ENCODE peak calls at places on chromosomes 6 and 20, in four cellular contexts. S is HFFc6, F is RWPE1, I is fibroblast of mammary gland. D is an unnamed sample.

GRCh38 chr20:34637245-34638185 is 39.4 kb downstream of the PIGU start:
- DNase-seq in S (peak), F (no peak), I (peak), D (no peak)

GRCh38 chr20:54711061-54711460 is 235.7 kb downstream of the DOK5 start:
- DNase-seq in S (no peak), F (no peak), I (no peak), D (no peak)

GRCh38 chr20:63342561-63343459 is 18.3 kb downstream of the CHRNA4 start:
- DNase-seq in S (no peak), F (no peak), I (no peak), D (no peak)

GRCh38 chr6:223763-224162 is 68.5 kb upstream of the DUSP22 start:
- DNase-seq in S (no peak), F (peak), I (peak), D (no peak)

GRCh38 chr20:41340327-41341055 is at the start of gene LPIN3:
- DNase-seq in S (peak), F (peak), I (peak), D (no peak)

GRCh38 chr6:3813150-3813780 is 35.9 kb upstream of the FAM50B start:
- DNase-seq in S (peak), F (peak), I (no peak), D (no peak)

GRCh38 chr6:32581275-32582095 is 8.2 kb downstream of the HLA-DRB1 start:
- DNase-seq in S (no peak), F (no peak), I (no peak), D (no peak)

GRCh38 chr6:119241540-119242309 is 107.8 kb downstream of the MAN1A1 start:
- DNase-seq in S (no peak), F (no peak), I (peak), D (no peak)

GRCh38 chr6:9178066-9178465 is 742.7 kb upstream of the SLC35B3 start:
- DNase-seq in S (no peak), F (no peak), I (no peak), D (no peak)

GRCh38 chr6:27871919-27872633 is 40.1 kb downstream of the OR2B2 start:
- DNase-seq in S (peak), F (peak), I (peak), D (peak)
- TF ChIP-seq CTCF in S (peak), F (peak), I (no peak), D (peak)

DNA sequence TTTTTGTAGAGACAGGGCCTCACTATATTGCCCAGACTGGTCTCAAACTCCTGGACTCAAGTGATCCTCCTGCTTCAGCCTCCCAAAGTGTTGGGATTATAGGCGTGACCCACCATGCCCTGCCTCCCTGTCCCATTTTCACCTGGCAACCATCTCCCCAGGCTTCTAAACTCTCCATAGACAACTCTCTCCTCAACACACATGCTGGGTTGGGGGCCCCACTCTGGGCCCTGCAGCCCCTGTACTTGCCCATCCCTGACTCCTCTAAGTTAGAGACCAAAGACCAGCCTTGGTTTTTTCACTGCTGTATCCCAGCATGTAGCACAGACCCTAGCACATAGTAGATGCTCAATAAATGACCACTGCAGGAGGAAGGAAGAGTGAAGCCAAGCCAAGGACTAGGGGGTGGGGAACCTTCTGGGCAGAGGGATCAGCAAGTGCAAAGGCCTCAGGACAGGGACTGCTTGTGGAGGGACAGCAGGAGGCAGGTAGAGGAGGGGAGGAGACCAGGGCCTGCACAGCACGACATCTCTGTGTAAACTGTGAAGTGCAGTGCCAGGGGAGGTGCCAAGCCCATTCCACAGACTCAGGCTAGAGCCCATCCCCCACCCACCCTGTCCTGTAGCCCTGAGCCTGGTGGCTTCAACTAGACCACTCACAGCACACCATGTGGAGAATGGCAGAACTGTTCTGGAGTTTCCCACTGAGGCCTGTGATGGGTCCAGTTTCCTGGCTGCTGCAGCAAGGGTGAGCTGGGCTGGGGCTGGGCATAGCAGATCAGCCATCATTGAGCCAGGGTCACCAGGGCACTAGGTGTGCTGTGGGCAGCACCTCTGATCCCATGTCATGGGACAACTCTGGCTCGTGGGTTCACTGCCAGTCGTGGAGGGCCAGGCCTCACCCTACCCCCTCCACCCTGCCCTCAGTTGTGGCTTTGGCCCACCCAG is 3.4 kb upstream of the SRC start:
- DNase-seq in S (no peak), F (no peak), I (no peak), D (no peak)
- TF ChIP-seq CTCF in S (peak), F (no peak), I (no peak), D (no peak)

GRCh38 chr6:99151634-99152344 is 197.7 kb downstream of the FAXC start:
- DNase-seq in S (peak), F (peak), I (peak), D (no peak)

GRCh38 chr6:99148111-99148510 is 200.4 kb upstream of the FBXL4 start:
- DNase-seq in S (no peak), F (no peak), I (no peak), D (no peak)

GRCh38 chr6:99146716-99147115 is 199.0 kb upstream of the FBXL4 start:
- DNase-seq in S (no peak), F (no peak), I (no peak), D (no peak)

GRCh38 chr6:99148761-99149160 is 200.7 kb downstream of the FAXC start:
- DNase-seq in S (no peak), F (no peak), I (no peak), D (no peak)

DNA sequence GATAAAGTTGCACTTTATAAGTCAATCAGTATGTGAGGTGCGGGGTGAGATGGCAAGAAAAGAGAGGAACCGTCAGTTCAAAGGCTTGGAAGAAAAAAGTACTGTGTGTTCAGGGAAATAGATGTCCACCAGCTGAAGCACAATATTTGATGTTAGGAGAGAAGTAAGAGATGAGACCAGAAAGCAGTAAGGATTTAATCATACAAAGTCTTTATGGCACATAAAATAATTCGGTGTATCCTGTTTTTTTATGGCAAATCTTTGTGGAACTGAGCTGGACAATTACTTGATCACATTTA is 197.2 kb downstream of the FAXC start:
- DNase-seq in S (no peak), F (no peak), I (no peak), D (no peak)
- TF ChIP-seq CTCF in S (peak), F (peak), I (no peak), D (no peak)

GRCh38 chr20:43243672-43244269 is 54.1 kb upstream of the PTPRT start:
- DNase-seq in S (no peak), F (no peak), I (no peak), D (no peak)
- TF ChIP-seq CTCF in S (peak), F (peak), I (no peak), D (no peak)

GRCh38 chr6:165749163-165749562 is 86.1 kb upstream of the PDE10A start:
- DNase-seq in S (no peak), F (no peak), I (no peak), D (no peak)

GRCh38 chr6:165748390-165748789 is 85.3 kb upstream of the PDE10A start:
- DNase-seq in S (no peak), F (no peak), I (no peak), D (no peak)

GRCh38 chr6:165745492-165745891 is 82.5 kb upstream of the PDE10A start:
- DNase-seq in S (no peak), F (no peak), I (no peak), D (no peak)

GRCh38 chr6:165746331-165746730 is 83.3 kb upstream of the PDE10A start:
- DNase-seq in S (no peak), F (no peak), I (no peak), D (no peak)

DNA sequence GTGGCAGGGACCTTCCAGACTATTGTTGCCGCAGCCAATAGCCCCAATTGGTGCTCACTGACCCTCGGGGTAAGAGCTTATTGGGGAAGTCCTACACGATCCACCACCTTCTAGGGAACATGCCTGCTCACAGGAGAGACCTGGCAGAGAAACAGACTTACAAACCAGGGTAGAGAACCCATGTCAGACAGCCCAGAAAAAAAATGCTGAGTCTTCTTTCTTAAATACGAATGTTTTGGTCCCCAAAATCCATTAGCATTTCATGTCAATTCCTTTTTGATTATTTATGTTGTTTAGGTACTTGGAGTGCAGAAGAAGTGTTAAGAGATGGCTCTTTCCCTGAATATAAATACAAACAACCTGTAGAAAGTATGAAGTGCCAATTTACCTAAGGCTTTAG is 84.9 kb upstream of the PDE10A start:
- DNase-seq in S (no peak), F (no peak), I (no peak), D (no peak)
- TF ChIP-seq CTCF in S (no peak), F (no peak), I (no peak), D (no peak)

GRCh38 chr6:121617388-121617787 is 181.9 kb downstream of the GJA1 start:
- DNase-seq in S (no peak), F (no peak), I (no peak), D (no peak)
- TF ChIP-seq CTCF in S (no peak), F (no peak), I (no peak), D (no peak)

GRCh38 chr20:56802805-56803204 is 173.7 kb downstream of the TFAP2C start:
- DNase-seq in S (no peak), F (no peak), I (no peak), D (no peak)
- TF ChIP-seq CTCF in S (no peak), F (no peak), I (no peak), D (no peak)

GRCh38 chr20:19881080-19881840 is 123.2 kb downstream of the RIN2 start:
- DNase-seq in S (no peak), F (no peak), I (no peak), D (no peak)

GRCh38 chr20:19883501-19883900 is 125.4 kb downstream of the RIN2 start:
- DNase-seq in S (no peak), F (no peak), I (no peak), D (no peak)

GRCh38 chr20:19882446-19882845 is 124.4 kb downstream of the RIN2 start:
- DNase-seq in S (no peak), F (no peak), I (no peak), D (no peak)

GRCh38 chr20:19880256-19881079 is 122.4 kb downstream of the RIN2 start:
- DNase-seq in S (peak), F (peak), I (peak), D (no peak)

DNA sequence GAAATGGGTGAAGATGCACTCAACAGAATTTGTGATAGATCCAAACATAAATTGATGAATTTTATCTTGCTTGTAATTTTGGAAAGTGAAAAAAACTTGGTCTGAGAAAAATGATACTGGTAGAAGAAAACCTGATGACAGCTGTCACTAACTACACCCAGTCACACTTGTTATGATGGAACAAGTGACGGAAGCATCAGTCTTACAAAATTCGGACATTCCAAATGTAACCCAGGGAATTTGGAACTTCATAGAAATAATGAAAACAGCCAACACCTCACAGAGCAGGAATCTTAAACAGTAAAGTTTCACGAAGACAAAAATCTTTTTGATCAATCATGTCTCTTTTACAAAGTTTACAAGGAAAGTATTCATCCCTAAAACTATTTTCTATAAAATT is 123.9 kb downstream of the RIN2 start:
- DNase-seq in S (no peak), F (no peak), I (no peak), D (no peak)
- TF ChIP-seq CTCF in S (no peak), F (no peak), I (no peak), D (no peak)

D was measured in osteocyte.